ENCODE peak calls at places on chromosome 11, in four cellular contexts. Z is A549, A is uterus, L is heart left ventricle. U is an unnamed sample.

GRCh38 chr11:4086584-4087353 is 7.8 kb upstream of the RRM1 start:
- DNase-seq in Z (no peak), A (no peak), L (no peak), U (no peak)

GRCh38 chr11:75174348-75174747 is 23.4 kb downstream of the SLCO2B1 start:
- DNase-seq in Z (no peak), A (no peak), L (no peak), U (no peak)

GRCh38 chr11:68425866-68426380 is 34.6 kb upstream of the PPP6R3 start:
- DNase-seq in Z (no peak), A (no peak), L (no peak), U (no peak)

GRCh38 chr11:10599388-10600175 is 31.1 kb upstream of the LYVE1 start:
- DNase-seq in Z (no peak), A (no peak), L (no peak), U (no peak)

GRCh38 chr11:2987881-2988280 is 4.2 kb downstream of the NAP1L4 start:
- DNase-seq in Z (no peak), A (no peak), L (no peak), U (no peak)

GRCh38 chr11:84249344-84250135 is 963.4 kb upstream of the CCDC90B start:
- DNase-seq in Z (no peak), A (no peak), L (no peak), U (no peak)

GRCh38 chr11:102813484-102813883 is 15.5 kb upstream of the MMP1 start:
- DNase-seq in Z (no peak), A (no peak), L (no peak), U (no peak)

GRCh38 chr11:21142007-21142406 is 472.6 kb downstream of the NELL1 start:
- DNase-seq in Z (no peak), A (no peak), L (no peak), U (no peak)

GRCh38 chr11:83641511-83641910 is 355.3 kb upstream of the CCDC90B start:
- DNase-seq in Z (no peak), A (peak; percentile 66), L (peak; percentile 69), U (no peak)

GRCh38 chr11:68441466-68442230 is 18.9 kb upstream of the PPP6R3 start:
- DNase-seq in Z (no peak), A (no peak), L (no peak), U (no peak)

GRCh38 chr11:615453-616319 is at the start of gene IRF7:
- DNase-seq in Z (peak; percentile 92), A (peak; percentile 92), L (peak; percentile 96), U (peak; percentile 97)
- TF ChIP-seq POLR2A in Z (peak; percentile 61), A (peak; percentile 68), L (no peak), U (peak; percentile 49)

DNA sequence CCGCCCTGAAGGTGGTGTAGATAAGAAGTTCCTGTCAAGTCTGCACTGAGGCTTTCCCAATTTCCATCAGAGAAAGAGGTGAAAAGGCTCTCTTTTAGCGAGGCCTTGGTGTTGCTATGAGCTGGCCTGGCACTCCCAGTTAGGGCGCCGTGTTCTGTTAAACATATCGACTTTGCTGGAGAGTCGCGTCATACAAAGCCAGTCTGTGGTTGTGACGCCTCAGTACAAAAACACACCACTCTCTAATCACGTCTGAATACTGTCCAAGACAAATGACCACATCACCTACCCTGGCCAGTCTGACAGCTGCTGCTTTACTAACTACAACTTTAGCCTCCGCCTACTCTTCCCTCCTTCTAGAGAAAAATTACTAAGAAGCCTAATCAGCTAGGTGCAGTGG is 8.0 kb upstream of the TOLLIP start:
- DNase-seq in Z (no peak), A (no peak), L (no peak), U (no peak)
- TF ChIP-seq POLR2A in Z (no peak), A (no peak), L (no peak), U (no peak)

DNA sequence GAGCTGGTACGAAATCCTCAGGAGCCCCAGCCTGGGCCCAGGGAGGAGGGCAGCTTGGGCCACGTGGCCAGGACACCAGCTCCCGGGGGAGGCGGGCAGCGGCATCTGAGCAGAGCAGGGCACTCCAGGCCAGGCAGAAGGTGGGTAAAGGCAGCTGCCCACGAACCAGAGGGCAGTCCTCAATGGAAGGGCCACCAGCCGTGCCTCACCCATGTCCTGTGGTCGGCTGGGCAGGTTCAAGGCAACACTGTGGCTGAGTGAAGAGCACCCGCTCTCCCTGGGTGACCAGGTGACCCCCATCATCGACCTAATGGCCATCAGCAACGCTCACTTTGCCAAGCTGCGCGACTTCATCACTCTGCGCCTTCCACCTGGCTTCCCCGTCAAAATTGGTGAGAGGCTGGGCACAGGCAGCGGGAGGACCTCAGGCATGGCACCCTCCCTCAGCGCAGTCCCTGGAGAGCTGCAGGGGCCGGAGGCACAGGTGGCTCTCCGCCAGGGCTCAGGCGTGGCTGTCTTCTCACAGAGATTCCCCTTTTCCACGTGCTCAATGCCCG is 2.5 kb upstream of the SSH3 start:
- DNase-seq in Z (no peak), A (no peak), L (peak; percentile 19), U (no peak)
- TF ChIP-seq POLR2A in Z (no peak), A (no peak), L (no peak), U (no peak)

GRCh38 chr11:18768472-18768901 is 23.1 kb downstream of the PTPN5 start:
- DNase-seq in Z (no peak), A (no peak), L (no peak), U (no peak)
- TF ChIP-seq POLR2A in Z (no peak), A (no peak), L (no peak), U (no peak)

DNA sequence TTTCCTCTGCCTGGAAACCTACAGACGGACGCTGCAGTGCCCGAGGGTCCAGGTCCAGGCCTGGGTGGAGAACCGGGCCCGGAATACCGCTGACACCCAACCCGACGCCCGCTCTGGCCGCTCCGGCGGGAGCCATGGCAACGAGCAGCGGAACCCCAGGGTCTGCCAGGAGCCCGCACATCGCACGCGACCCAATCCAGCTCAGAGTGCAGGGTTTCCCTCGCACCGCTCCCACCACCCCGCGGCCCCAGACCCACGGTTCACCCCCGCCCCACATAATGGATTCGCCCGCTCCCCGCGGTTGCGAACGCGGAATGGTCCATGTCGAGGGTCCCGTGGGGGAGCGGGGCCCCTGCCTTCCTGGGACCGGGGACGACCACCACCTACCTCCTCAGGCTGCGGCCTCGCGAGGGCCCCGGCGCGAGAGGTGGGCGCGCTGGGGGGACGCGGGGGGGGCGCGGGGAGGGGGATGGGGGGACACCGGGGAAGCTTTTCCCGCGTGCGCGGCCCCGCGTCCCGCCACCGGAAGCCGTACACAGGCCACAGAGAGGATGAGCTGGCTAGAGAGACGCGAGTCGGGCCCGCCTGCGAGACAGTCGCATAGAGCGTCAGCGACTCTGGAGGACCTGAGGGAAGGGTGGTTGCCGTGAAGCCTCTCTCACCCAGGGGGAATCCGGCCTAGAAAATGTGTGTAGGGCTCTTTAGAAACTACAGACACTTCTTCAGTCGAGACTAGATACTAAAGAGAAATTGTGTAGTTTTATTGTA is at the start of gene SSRP1:
- DNase-seq in Z (peak; percentile 92), A (peak; percentile 86), L (peak; percentile 89), U (peak; percentile 88)
- TF ChIP-seq POLR2A in Z (peak; percentile 56), A (no peak), L (no peak), U (peak; percentile 66)

GRCh38 chr11:12086271-12087074 is 23.9 kb upstream of the MICAL2 start:
- DNase-seq in Z (peak; percentile 89), A (peak; percentile 65), L (peak; percentile 66), U (no peak)
- TF ChIP-seq POLR2A in Z (peak; percentile 4), A (no peak), L (no peak), U (peak; percentile 31)

GRCh38 chr11:65423516-65424199 is 1.1 kb downstream of the NEAT1 start:
- DNase-seq in Z (no peak), A (no peak), L (peak; percentile 27), U (no peak)
- TF ChIP-seq POLR2A in Z (peak; percentile 39), A (peak; percentile 16), L (no peak), U (peak; percentile 62)

U was measured in H54.